ENCODE peak calls at places on chromosome 22, in seven cellular contexts. K is RPMI8226, W is astrocyte of the cerebellum, O is ELR, Q is GM23338, D is RKO, M is neural crest cell. Y is an unnamed sample.

GRCh38 chr22:49014227-49015201 is 813.2 kb downstream of the BRD1 start:
- DNase-seq in M (no peak), K (no peak), D (no peak), Q (no peak), O (no peak), W (no peak), Y (no peak)

GRCh38 chr22:47190276-47190956 is 428.0 kb downstream of the TBC1D22A start:
- DNase-seq in W (no peak), O (no peak), K (no peak), D (no peak), Q (no peak), M (no peak), Y (no peak)

GRCh38 chr22:46626911-46627805 is 7.0 kb downstream of the GRAMD4 start:
- DNase-seq in O (no peak), W (no peak), D (no peak), K (no peak), Q (peak; percentile 91), M (no peak), Y (no peak)

GRCh38 chr22:45882881-45883810 is 93.8 kb downstream of the WNT7B start:
- DNase-seq in D (no peak), K (no peak), M (no peak), O (no peak), W (no peak), Q (no peak), Y (no peak)

GRCh38 chr22:28799834-28800307 is 498 bp downstream of the XBP1 start:
- DNase-seq in Q (peak; percentile 60), D (peak; percentile 40), W (peak; percentile 27), M (peak; percentile 46), O (peak; percentile 71), K (peak; percentile 35), Y (no peak)

GRCh38 chr22:46293591-46294260 is 2.9 kb upstream of the GTSE1 start:
- DNase-seq in D (no peak), O (peak; percentile 61), K (peak; percentile 82), M (no peak), W (no peak), Q (no peak), Y (no peak)

GRCh38 chr22:42399315-42400271 is 32.6 kb downstream of the NFAM1 start:
- DNase-seq in O (no peak), K (peak; percentile 98), Q (peak; percentile 54), D (no peak), M (no peak), W (no peak), Y (peak; percentile 85)

GRCh38 chr22:42072606-42073330 is 1.3 kb upstream of the PHETA2 start:
- DNase-seq in D (peak; percentile 62), W (no peak), O (no peak), K (peak; percentile 16), M (no peak), Q (no peak), Y (no peak)

GRCh38 chr22:24146791-24147353 is 34.4 kb upstream of the SUSD2 start:
- DNase-seq in K (peak; percentile 24), W (peak; percentile 84), Q (peak; percentile 42), O (peak; percentile 42), D (no peak), M (no peak), Y (no peak)

GRCh38 chr22:19757985-19758895 is 2.3 kb upstream of the TBX1 start:
- DNase-seq in Q (peak; percentile 40), W (no peak), O (no peak), K (no peak), M (no peak), D (no peak), Y (no peak)

GRCh38 chr22:39243443-39244072 is 1.2 kb downstream of the PDGFB start:
- DNase-seq in D (no peak), Q (peak; percentile 61), M (no peak), K (peak; percentile 59), O (no peak), W (no peak), Y (no peak)

GRCh38 chr22:25762147-25762546 is 20.2 kb downstream of the MYO18B start:
- DNase-seq in K (no peak), M (no peak), Q (no peak), O (no peak), W (no peak), D (no peak), Y (no peak)

GRCh38 chr22:43288807-43289417 is 54.3 kb downstream of the SCUBE1 start:
- DNase-seq in O (no peak), M (no peak), K (no peak), D (no peak), Q (no peak), W (no peak), Y (no peak)

GRCh38 chr22:43971112-43971511 is 15.9 kb downstream of the SAMM50 start:
- DNase-seq in K (no peak), O (no peak), M (no peak), D (no peak), Q (no peak), W (no peak), Y (no peak)

GRCh38 chr22:20203142-20204099 is 52.6 kb upstream of the CCDC188 start:
- DNase-seq in K (peak; percentile 13), W (no peak), O (peak; percentile 67), Q (peak; percentile 63), D (no peak), M (peak; percentile 12), Y (no peak)

GRCh38 chr22:20632082-20632481 is 124.7 kb downstream of the MED15 start:
- DNase-seq in D (no peak), O (no peak), M (no peak), W (no peak), Q (no peak), K (no peak), Y (no peak)

GRCh38 chr22:37803636-37804371 is 3.9 kb upstream of the GCAT start:
- DNase-seq in W (no peak), K (no peak), D (no peak), Q (peak; percentile 59), M (no peak), O (no peak), Y (no peak)

GRCh38 chr22:44574057-44574456 is 76.0 kb upstream of the RTL6 start:
- DNase-seq in M (no peak), Q (no peak), K (no peak), O (peak; percentile 49), D (peak; percentile 55), W (no peak), Y (no peak)

GRCh38 chr22:37197451-37198289 is 9.6 kb upstream of the C1QTNF6 start:
- DNase-seq in M (no peak), D (no peak), O (peak; percentile 91), Q (no peak), K (peak; percentile 95), W (no peak), Y (no peak)

GRCh38 chr22:44173154-44173553 is 7.6 kb upstream of the PARVG start:
- DNase-seq in K (no peak), Q (no peak), D (no peak), M (no peak), W (no peak), O (no peak), Y (no peak)

GRCh38 chr22:29801153-29801552 is 34.0 kb downstream of the UQCR10 start:
- DNase-seq in O (no peak), D (no peak), M (no peak), Q (peak; percentile 36), K (no peak), W (no peak), Y (no peak)

GRCh38 chr22:19669570-19669969 is 44.7 kb upstream of the SEPTIN5 start:
- DNase-seq in M (no peak), W (no peak), D (no peak), K (no peak), O (no peak), Q (no peak), Y (no peak)

GRCh38 chr22:20292108-20292507 is 24.0 kb upstream of the RTN4R start:
- DNase-seq in K (no peak), D (no peak), W (no peak), M (no peak), O (no peak), Q (no peak), Y (no peak)

GRCh38 chr22:23829845-23830372 is 8.9 kb downstream of the DERL3 start:
- DNase-seq in O (peak; percentile 39), Q (no peak), D (no peak), W (peak; percentile 90), K (no peak), M (no peak), Y (no peak)

GRCh38 chr22:28769394-28770085 is 3.0 kb upstream of the CCDC117 start:
- DNase-seq in Q (no peak), K (no peak), M (no peak), O (no peak), W (no peak), D (no peak), Y (no peak)

GRCh38 chr22:24894220-24894975 is 52.1 kb downstream of the LHFPL7 start:
- DNase-seq in M (no peak), O (peak; percentile 76), D (peak; percentile 68), Q (peak; percentile 15), W (peak; percentile 92), K (peak; percentile 97), Y (no peak)

GRCh38 chr22:20648306-20648903 is 125.5 kb upstream of the SERPIND1 start:
- DNase-seq in W (no peak), D (no peak), K (no peak), M (no peak), O (no peak), Q (no peak), Y (no peak)

GRCh38 chr22:48698618-48699017 is 1129.1 kb downstream of the BRD1 start:
- DNase-seq in M (no peak), O (no peak), W (no peak), Q (no peak), D (no peak), K (no peak), Y (no peak)

GRCh38 chr22:41242396-41243117 is 1.8 kb upstream of the CHADL start:
- DNase-seq in O (no peak), D (no peak), W (no peak), Q (no peak), K (no peak), M (no peak), Y (no peak)

GRCh38 chr22:45683248-45683647 is 11.6 kb downstream of the ATXN10 start:
- DNase-seq in Q (no peak), O (no peak), W (no peak), K (no peak), M (no peak), D (no peak), Y (no peak)

GRCh38 chr22:49201046-49201970 is 626.4 kb downstream of the BRD1 start:
- DNase-seq in K (no peak), M (no peak), W (no peak), Q (no peak), D (no peak), O (no peak), Y (no peak)

GRCh38 chr22:31942091-31942490 is 2.2 kb upstream of the YWHAH start:
- DNase-seq in D (no peak), W (no peak), M (no peak), O (no peak), K (no peak), Q (no peak), Y (no peak)

GRCh38 chr22:20509344-20510047 is 2.1 kb downstream of the MED15 start:
- DNase-seq in D (peak; percentile 89), K (peak; percentile 59), Q (peak; percentile 41), O (peak; percentile 96), W (peak; percentile 83), M (no peak), Y (no peak)

GRCh38 chr22:36773935-36774334 is 2.0 kb downstream of the IFT27 start:
- DNase-seq in O (peak; percentile 58), Q (peak; percentile 48), K (peak; percentile 51), M (no peak), W (no peak), D (peak; percentile 67), Y (no peak)

Y was measured in NCI-H1436 treated with DMSO at 0.1 percent for 48 hours.